ENCODE peak calls at places on chromosomes 3 and 15, in seven cellular contexts. One of them, this sample, is unnamed. For H3K4me1, the result is how much of the 10 kb centered on the place peaks cover.

GRCh38 chr3:134974621-134975020 is 179.6 kb downstream of the EPHB1 start:
- DNase-seq in heart left ventricle: no peak
- DNase-seq in stomach: no peak
- DNase-seq in GM23248: peak
- DNase-seq in IMR-90: no peak
- DNase-seq in uterus: no peak
- DNase-seq in body of pancreas: no peak
- DNase-seq in this sample: no peak

GRCh38 chr15:78056714-78057269 is 20.7 kb downstream of the TBC1D2B start:
- DNase-seq in heart left ventricle: no peak
- DNase-seq in stomach: peak
- DNase-seq in GM23248: peak
- DNase-seq in IMR-90: peak
- DNase-seq in uterus: no peak
- DNase-seq in body of pancreas: peak
- DNase-seq in this sample: no peak

GRCh38 chr15:64746921-64747320 is 28.5 kb downstream of the RBPMS2 start:
- DNase-seq in heart left ventricle: no peak
- DNase-seq in stomach: no peak
- DNase-seq in GM23248: no peak
- DNase-seq in IMR-90: no peak
- DNase-seq in uterus: no peak
- DNase-seq in body of pancreas: no peak
- DNase-seq in this sample: no peak

GRCh38 chr15:41544650-41545015 is 576 bp upstream of the RPAP1 start:
- DNase-seq in heart left ventricle: peak
- DNase-seq in stomach: peak
- DNase-seq in GM23248: peak
- DNase-seq in IMR-90: no peak
- DNase-seq in uterus: peak
- DNase-seq in body of pancreas: peak
- DNase-seq in this sample: no peak

GRCh38 chr15:43868412-43868811 is 41.6 kb downstream of the WDR76 start:
- DNase-seq in heart left ventricle: no peak
- DNase-seq in stomach: no peak
- DNase-seq in GM23248: no peak
- DNase-seq in IMR-90: no peak
- DNase-seq in uterus: no peak
- DNase-seq in body of pancreas: no peak
- DNase-seq in this sample: peak

GRCh38 chr3:42652611-42653302 is 740 bp upstream of the ZBTB47 start:
- DNase-seq in heart left ventricle: peak
- DNase-seq in stomach: peak
- DNase-seq in GM23248: peak
- DNase-seq in IMR-90: peak
- DNase-seq in uterus: peak
- DNase-seq in body of pancreas: peak
- DNase-seq in this sample: no peak

GRCh38 chr3:139355502-139355901 is 11.7 kb downstream of the MRPS22 start:
- DNase-seq in heart left ventricle: no peak
- DNase-seq in stomach: no peak
- DNase-seq in GM23248: peak
- DNase-seq in IMR-90: peak
- DNase-seq in uterus: peak
- DNase-seq in body of pancreas: no peak
- DNase-seq in this sample: no peak

GRCh38 chr3:125141596-125142417 is 70.7 kb downstream of the SLC12A8 start:
- DNase-seq in heart left ventricle: peak
- DNase-seq in stomach: peak
- DNase-seq in GM23248: peak
- DNase-seq in IMR-90: no peak
- DNase-seq in uterus: peak
- DNase-seq in body of pancreas: peak
- DNase-seq in this sample: peak

GRCh38 chr15:35320158-35320780 is 225.7 kb downstream of the DPH6 start:
- DNase-seq in heart left ventricle: no peak
- DNase-seq in stomach: no peak
- DNase-seq in GM23248: no peak
- DNase-seq in IMR-90: no peak
- DNase-seq in uterus: no peak
- DNase-seq in body of pancreas: no peak
- DNase-seq in this sample: no peak

GRCh38 chr3:161796312-161796711 is 299.7 kb downstream of the OTOL1 start:
- DNase-seq in heart left ventricle: no peak
- DNase-seq in stomach: no peak
- DNase-seq in GM23248: no peak
- DNase-seq in IMR-90: no peak
- DNase-seq in uterus: no peak
- DNase-seq in body of pancreas: no peak
- DNase-seq in this sample: no peak

GRCh38 chr3:59052803-59053411 is 3.1 kb upstream of the CFAP20DC start:
- DNase-seq in heart left ventricle: no peak
- DNase-seq in stomach: no peak
- DNase-seq in GM23248: peak
- DNase-seq in IMR-90: peak
- DNase-seq in uterus: no peak
- DNase-seq in body of pancreas: peak
- DNase-seq in this sample: peak

GRCh38 chr3:110180733-110181132 is 843.4 kb upstream of the DPPA4 start:
- DNase-seq in heart left ventricle: peak
- DNase-seq in stomach: no peak
- DNase-seq in GM23248: peak
- DNase-seq in IMR-90: peak
- DNase-seq in uterus: peak
- DNase-seq in body of pancreas: no peak
- DNase-seq in this sample: no peak

GRCh38 chr15:91110407-91110806 is 10.3 kb downstream of the SV2B start:
- DNase-seq in heart left ventricle: no peak
- DNase-seq in stomach: no peak
- DNase-seq in GM23248: no peak
- DNase-seq in IMR-90: no peak
- DNase-seq in uterus: no peak
- DNase-seq in body of pancreas: no peak
- DNase-seq in this sample: no peak

GRCh38 chr15:44501768-44502366 is 35.1 kb upstream of the EIF3J start:
- DNase-seq in heart left ventricle: no peak
- DNase-seq in stomach: no peak
- DNase-seq in GM23248: peak
- DNase-seq in IMR-90: peak
- DNase-seq in uterus: no peak
- DNase-seq in body of pancreas: no peak
- DNase-seq in this sample: no peak

GRCh38 chr3:160105902-160106584 is 117.4 kb downstream of the IL12A start:
- DNase-seq in heart left ventricle: no peak
- DNase-seq in stomach: no peak
- DNase-seq in GM23248: no peak
- DNase-seq in IMR-90: no peak
- DNase-seq in uterus: no peak
- DNase-seq in body of pancreas: no peak
- DNase-seq in this sample: no peak

GRCh38 chr3:63974451-63974850 is 48.8 kb downstream of the PSMD6 start:
- DNase-seq in heart left ventricle: no peak
- DNase-seq in stomach: no peak
- DNase-seq in GM23248: no peak
- DNase-seq in IMR-90: no peak
- DNase-seq in uterus: no peak
- DNase-seq in body of pancreas: no peak
- DNase-seq in this sample: no peak

GRCh38 chr3:104547040-104547439 is 819.7 kb upstream of the ALCAM start:
- DNase-seq in heart left ventricle: no peak
- DNase-seq in stomach: no peak
- DNase-seq in GM23248: no peak
- DNase-seq in IMR-90: no peak
- DNase-seq in uterus: no peak
- DNase-seq in body of pancreas: no peak
- DNase-seq in this sample: no peak

GRCh38 chr15:28132524-28133275 is 33.6 kb upstream of the OCA2 start:
- DNase-seq in heart left ventricle: no peak
- DNase-seq in stomach: no peak
- DNase-seq in GM23248: peak
- DNase-seq in IMR-90: peak
- DNase-seq in uterus: no peak
- DNase-seq in body of pancreas: no peak
- DNase-seq in this sample: peak

GRCh38 chr15:27167738-27168137 is 196.8 kb downstream of the GABRG3 start:
- DNase-seq in heart left ventricle: no peak
- DNase-seq in stomach: no peak
- DNase-seq in GM23248: no peak
- DNase-seq in IMR-90: no peak
- DNase-seq in uterus: no peak
- DNase-seq in body of pancreas: no peak
- DNase-seq in this sample: no peak

GRCh38 chr15:42605281-42605744 is 29.9 kb downstream of the STARD9 start:
- DNase-seq in heart left ventricle: no peak
- DNase-seq in stomach: no peak
- DNase-seq in GM23248: peak
- DNase-seq in IMR-90: peak
- DNase-seq in uterus: no peak
- DNase-seq in body of pancreas: no peak
- DNase-seq in this sample: no peak

DNA sequence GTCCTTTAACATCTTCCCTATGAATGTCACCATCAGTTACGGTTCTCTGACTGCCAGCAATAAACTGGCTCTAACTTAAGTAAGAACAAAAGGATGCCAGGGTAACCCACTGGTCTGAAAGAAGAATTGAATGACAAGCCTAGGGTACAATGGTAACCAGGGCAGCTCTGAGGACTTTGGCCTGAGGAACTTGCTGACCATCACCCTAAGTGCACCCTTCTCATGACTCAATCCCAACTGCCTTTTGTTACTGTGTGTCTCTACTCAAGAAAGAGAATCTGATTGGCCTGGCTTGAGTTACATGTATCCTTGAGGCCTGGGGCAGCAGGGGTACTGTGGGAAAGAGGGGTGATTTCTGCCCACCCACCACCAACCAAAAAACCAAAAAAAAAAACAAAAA is 9.5 kb upstream of the SLC28A1 start:
- DNase-seq in heart left ventricle: no peak
- DNase-seq in stomach: no peak
- DNase-seq in GM23248: no peak
- DNase-seq in IMR-90: no peak
- DNase-seq in uterus: no peak
- DNase-seq in body of pancreas: no peak
- DNase-seq in this sample: no peak
- H3K4me1 ChIP-seq in heart left ventricle: under half
- H3K4me1 ChIP-seq in stomach: under half
- H3K4me1 ChIP-seq in GM23248: under half
- H3K4me1 ChIP-seq in IMR-90: under half
- H3K4me1 ChIP-seq in uterus: under half
- H3K4me1 ChIP-seq in body of pancreas: under half
- H3K4me1 ChIP-seq in this sample: under half

GRCh38 chr3:71488391-71488809 is 95.1 kb downstream of the FOXP1 start:
- DNase-seq in heart left ventricle: no peak
- DNase-seq in stomach: no peak
- DNase-seq in GM23248: no peak
- DNase-seq in IMR-90: no peak
- DNase-seq in uterus: no peak
- DNase-seq in body of pancreas: no peak
- DNase-seq in this sample: no peak

GRCh38 chr3:71487418-71487817 is 96.1 kb downstream of the FOXP1 start:
- DNase-seq in heart left ventricle: no peak
- DNase-seq in stomach: no peak
- DNase-seq in GM23248: no peak
- DNase-seq in IMR-90: no peak
- DNase-seq in uterus: no peak
- DNase-seq in body of pancreas: no peak
- DNase-seq in this sample: no peak

GRCh38 chr3:71489315-71489761 is 94.2 kb downstream of the FOXP1 start:
- DNase-seq in heart left ventricle: no peak
- DNase-seq in stomach: no peak
- DNase-seq in GM23248: no peak
- DNase-seq in IMR-90: no peak
- DNase-seq in uterus: no peak
- DNase-seq in body of pancreas: no peak
- DNase-seq in this sample: no peak

GRCh38 chr3:71490692-71491091 is 92.8 kb downstream of the FOXP1 start:
- DNase-seq in heart left ventricle: no peak
- DNase-seq in stomach: no peak
- DNase-seq in GM23248: no peak
- DNase-seq in IMR-90: no peak
- DNase-seq in uterus: no peak
- DNase-seq in body of pancreas: no peak
- DNase-seq in this sample: no peak

DNA sequence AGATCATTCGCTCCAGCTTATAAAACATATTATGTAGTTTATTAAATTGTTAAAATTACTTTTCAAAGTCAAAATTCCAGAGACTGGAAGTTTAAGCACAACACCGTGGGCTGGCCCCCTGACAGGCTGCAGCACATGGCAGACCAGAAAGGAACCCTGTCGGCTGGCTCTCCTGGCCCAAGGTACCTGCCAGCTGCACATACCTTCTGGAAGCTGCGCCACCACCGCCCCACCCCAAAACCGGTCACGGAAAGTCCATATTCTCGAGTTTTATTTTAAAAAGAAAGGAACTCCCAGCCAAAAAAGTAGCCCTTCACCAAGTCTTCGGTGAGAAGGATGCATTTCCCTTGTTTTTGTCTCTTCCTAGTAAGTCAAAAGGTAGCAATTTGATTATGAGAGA is 94.6 kb downstream of the FOXP1 start:
- DNase-seq in heart left ventricle: no peak
- DNase-seq in stomach: no peak
- DNase-seq in GM23248: no peak
- DNase-seq in IMR-90: no peak
- DNase-seq in uterus: no peak
- DNase-seq in body of pancreas: no peak
- DNase-seq in this sample: no peak
- H3K4me1 ChIP-seq in heart left ventricle: under half
- H3K4me1 ChIP-seq in stomach: under half
- H3K4me1 ChIP-seq in GM23248: under half
- H3K4me1 ChIP-seq in IMR-90: under half
- H3K4me1 ChIP-seq in uterus: under half
- H3K4me1 ChIP-seq in body of pancreas: under half
- H3K4me1 ChIP-seq in this sample: under half

DNA sequence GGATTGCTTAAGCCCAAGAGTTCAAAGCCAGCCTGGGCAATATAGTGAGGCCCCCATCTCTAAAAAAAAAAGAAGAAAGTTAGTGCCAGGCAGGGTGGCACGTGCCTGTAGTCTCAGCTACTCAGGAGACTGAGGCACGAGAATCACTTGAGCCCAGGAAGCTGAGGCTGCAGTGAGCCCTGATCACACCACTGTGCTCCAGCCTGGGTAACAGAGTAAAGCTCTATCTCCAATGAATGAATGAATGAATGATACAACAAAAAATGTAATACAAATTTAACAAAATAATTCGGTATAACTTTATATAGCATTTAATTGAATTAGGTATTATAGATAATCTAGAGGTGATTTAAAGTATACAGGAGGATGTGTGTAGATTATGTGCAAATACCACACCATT is 29.7 kb downstream of the DENND4A start:
- DNase-seq in heart left ventricle: no peak
- DNase-seq in stomach: no peak
- DNase-seq in GM23248: no peak
- DNase-seq in IMR-90: no peak
- DNase-seq in uterus: no peak
- DNase-seq in body of pancreas: no peak
- DNase-seq in this sample: no peak
- H3K4me1 ChIP-seq in heart left ventricle: under half
- H3K4me1 ChIP-seq in stomach: under half
- H3K4me1 ChIP-seq in GM23248: under half
- H3K4me1 ChIP-seq in IMR-90: under half
- H3K4me1 ChIP-seq in uterus: under half
- H3K4me1 ChIP-seq in body of pancreas: under half
- H3K4me1 ChIP-seq in this sample: under half

GRCh38 chr3:37456270-37456708 is 281.9 kb upstream of the LRRFIP2 start:
- DNase-seq in heart left ventricle: peak
- DNase-seq in stomach: peak
- DNase-seq in GM23248: peak
- DNase-seq in IMR-90: no peak
- DNase-seq in uterus: peak
- DNase-seq in body of pancreas: peak
- DNase-seq in this sample: no peak
- H3K4me1 ChIP-seq in heart left ventricle: half or more
- H3K4me1 ChIP-seq in stomach: under half
- H3K4me1 ChIP-seq in GM23248: under half
- H3K4me1 ChIP-seq in IMR-90: under half
- H3K4me1 ChIP-seq in uterus: under half
- H3K4me1 ChIP-seq in body of pancreas: under half
- H3K4me1 ChIP-seq in this sample: under half